ENCODE peak calls at places on chromosomes 3 and 15, in four cellular contexts. N is endothelial cell of umbilical vein, A is GM12878, O is IMR-90. G is an unnamed sample.

GRCh38 chr3:46660003-46660402 is 33.5 kb downstream of the ALS2CL start:
- DNase-seq in O (no peak), N (no peak), A (no peak), G (no peak)

GRCh38 chr3:30012941-30013543 is 593.4 kb upstream of the TGFBR2 start:
- DNase-seq in N (peak), O (peak), A (peak), G (peak)

GRCh38 chr3:194300392-194300758 is 50.8 kb downstream of the CPN2 start:
- DNase-seq in O (peak), A (no peak), N (no peak), G (no peak)

GRCh38 chr3:197445886-197446631 is 109.7 kb downstream of the BDH1 start:
- DNase-seq in N (no peak), A (no peak), O (no peak), G (no peak)

GRCh38 chr3:154040283-154040682 is 80.9 kb upstream of the ARHGEF26 start:
- DNase-seq in O (peak), N (peak), A (no peak), G (no peak)

GRCh38 chr15:70271422-70272088 is 173.8 kb upstream of the TLE3 start:
- DNase-seq in N (peak), A (no peak), O (peak), G (no peak)

GRCh38 chr3:151008699-151009098 is 36.2 kb upstream of the CLRN1 start:
- DNase-seq in N (peak), A (no peak), O (peak), G (no peak)

GRCh38 chr3:127792664-127793292 is 29.5 kb downstream of the MGLL start:
- DNase-seq in O (peak), A (no peak), N (peak), G (no peak)

GRCh38 chr3:37400945-37401344 is 226.6 kb upstream of the LRRFIP2 start:
- DNase-seq in N (peak), O (no peak), A (no peak), G (no peak)

GRCh38 chr3:101936419-101937331 is 87.4 kb downstream of the NFKBIZ start:
- DNase-seq in A (peak), N (peak), O (peak), G (no peak)

GRCh38 chr3:190531406-190531805 is 17.5 kb downstream of the IL1RAP start:
- DNase-seq in O (peak), N (no peak), A (no peak), G (no peak)

GRCh38 chr3:156174229-156174847 is 54.0 kb downstream of the KCNAB1 start:
- DNase-seq in O (peak), N (peak), A (no peak), G (no peak)

GRCh38 chr3:11953778-11954177 is 50.4 kb upstream of the SYN2 start:
- DNase-seq in A (no peak), O (no peak), N (no peak), G (no peak)

GRCh38 chr3:102378216-102378615 is 56.6 kb upstream of the ZPLD1 start:
- DNase-seq in N (no peak), A (no peak), O (no peak), G (no peak)

GRCh38 chr3:43435706-43436105 is 149.4 kb downstream of the SNRK start:
- DNase-seq in N (no peak), O (no peak), A (no peak), G (no peak)

GRCh38 chr3:79724206-79724605 is 43.6 kb downstream of the ROBO1 start:
- DNase-seq in A (no peak), N (no peak), O (no peak), G (no peak)

GRCh38 chr3:37139567-37140052 is 34.8 kb downstream of the LRRFIP2 start:
- DNase-seq in N (no peak), A (no peak), O (no peak), G (no peak)

GRCh38 chr3:99777210-99777549 is 40.5 kb upstream of the CMSS1 start:
- DNase-seq in A (no peak), O (no peak), N (no peak), G (no peak)

GRCh38 chr3:184800349-184800748 is 11.6 kb upstream of the VPS8 start:
- DNase-seq in A (no peak), O (no peak), N (no peak), G (no peak)

GRCh38 chr3:64049136-64049535 is 25.8 kb upstream of the PSMD6 start:
- DNase-seq in O (peak), A (no peak), N (peak), G (no peak)

GRCh38 chr3:127141921-127142730 is 50.8 kb upstream of the PRR23E start:
- DNase-seq in A (no peak), N (no peak), O (no peak), G (no peak)

GRCh38 chr15:51094606-51095569 is at the start of gene TNFAIP8L3:
- DNase-seq in O (no peak), A (no peak), N (peak), G (no peak)

GRCh38 chr3:11634081-11634635 is 9.6 kb downstream of the VGLL4 start:
- DNase-seq in A (no peak), O (no peak), N (peak), G (no peak)

GRCh38 chr3:99753268-99753975 is 64.2 kb upstream of the CMSS1 start:
- DNase-seq in N (peak), O (peak), A (peak), G (peak)

GRCh38 chr3:127738192-127738840 is 65.6 kb downstream of the ABTB1 start:
- DNase-seq in N (no peak), A (no peak), O (peak), G (no peak)

GRCh38 chr15:87155771-87156170 is 1076.1 kb downstream of the AGBL1 start:
- DNase-seq in A (no peak), N (no peak), O (no peak), G (no peak)

GRCh38 chr3:188380252-188380651 is 226.3 kb downstream of the LPP start:
- DNase-seq in N (no peak), O (no peak), A (no peak), G (no peak)

GRCh38 chr3:67437090-67437489 is 217.3 kb downstream of the SUCLG2 start:
- DNase-seq in N (no peak), A (no peak), O (peak), G (no peak)

DNA sequence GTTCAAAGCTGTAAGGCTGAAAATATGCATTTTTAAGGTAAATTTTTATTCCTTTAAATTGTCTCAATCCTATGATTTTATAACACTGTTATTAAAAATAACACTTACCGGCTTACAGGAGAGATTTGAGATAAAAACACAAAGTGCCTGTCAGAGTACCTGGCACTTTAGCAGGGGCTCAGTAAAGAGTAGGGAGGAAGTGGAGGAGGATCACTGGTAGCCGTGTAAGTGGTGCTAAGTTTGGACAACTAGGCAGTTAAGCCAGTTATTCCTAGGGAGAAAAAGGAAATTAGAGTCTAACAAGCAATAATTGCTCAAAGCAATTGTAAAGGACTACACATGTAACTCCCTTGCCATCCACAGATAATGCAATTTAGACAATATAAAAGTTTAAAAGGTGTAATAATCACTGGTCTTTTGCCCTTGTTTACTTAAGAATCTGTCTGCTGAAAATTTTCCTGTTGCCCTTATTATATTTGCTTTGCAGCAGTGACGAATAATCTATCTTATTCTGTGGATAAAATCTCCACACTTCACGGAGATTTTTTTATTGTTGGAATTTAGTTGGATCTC is 204.8 kb downstream of the CDIN1 start:
- DNase-seq in A (no peak), O (no peak), N (no peak), G (no peak)
- TF ChIP-seq FOS in A (no peak), O (no peak), N (no peak), G (no peak)

GRCh38 chr15:24879492-24879891 is 75.3 kb upstream of the SNRPN start:
- DNase-seq in A (no peak), N (no peak), O (no peak), G (no peak)

GRCh38 chr15:24880663-24881062 is 74.1 kb upstream of the SNRPN start:
- DNase-seq in N (no peak), O (no peak), A (no peak), G (no peak)

GRCh38 chr15:24877174-24877573 is 77.6 kb upstream of the SNRPN start:
- DNase-seq in N (no peak), O (peak), A (no peak), G (no peak)

DNA sequence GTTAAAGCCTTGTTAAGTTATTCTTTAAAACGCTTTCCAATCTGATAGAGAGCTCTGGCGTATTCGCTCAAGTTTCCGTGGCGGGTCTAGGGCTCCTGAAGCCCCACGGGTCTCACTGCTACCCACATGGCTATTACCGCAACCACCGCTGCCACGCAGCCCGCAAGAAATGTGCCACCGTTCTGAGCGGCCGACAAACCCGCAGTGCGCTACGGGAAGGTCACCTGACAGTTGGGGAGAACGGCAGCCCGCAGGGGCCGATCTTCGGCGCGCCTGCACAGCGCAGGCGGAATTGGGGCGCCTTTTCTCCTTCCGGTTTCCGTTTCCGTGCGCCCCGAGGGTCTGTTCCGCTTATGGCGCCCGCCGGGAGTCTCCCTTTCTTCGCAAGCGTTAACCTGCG is 76.6 kb upstream of the SNRPN start:
- DNase-seq in N (peak), A (no peak), O (peak), G (peak)
- TF ChIP-seq FOS in N (peak), A (no peak), O (no peak), G (no peak)

DNA sequence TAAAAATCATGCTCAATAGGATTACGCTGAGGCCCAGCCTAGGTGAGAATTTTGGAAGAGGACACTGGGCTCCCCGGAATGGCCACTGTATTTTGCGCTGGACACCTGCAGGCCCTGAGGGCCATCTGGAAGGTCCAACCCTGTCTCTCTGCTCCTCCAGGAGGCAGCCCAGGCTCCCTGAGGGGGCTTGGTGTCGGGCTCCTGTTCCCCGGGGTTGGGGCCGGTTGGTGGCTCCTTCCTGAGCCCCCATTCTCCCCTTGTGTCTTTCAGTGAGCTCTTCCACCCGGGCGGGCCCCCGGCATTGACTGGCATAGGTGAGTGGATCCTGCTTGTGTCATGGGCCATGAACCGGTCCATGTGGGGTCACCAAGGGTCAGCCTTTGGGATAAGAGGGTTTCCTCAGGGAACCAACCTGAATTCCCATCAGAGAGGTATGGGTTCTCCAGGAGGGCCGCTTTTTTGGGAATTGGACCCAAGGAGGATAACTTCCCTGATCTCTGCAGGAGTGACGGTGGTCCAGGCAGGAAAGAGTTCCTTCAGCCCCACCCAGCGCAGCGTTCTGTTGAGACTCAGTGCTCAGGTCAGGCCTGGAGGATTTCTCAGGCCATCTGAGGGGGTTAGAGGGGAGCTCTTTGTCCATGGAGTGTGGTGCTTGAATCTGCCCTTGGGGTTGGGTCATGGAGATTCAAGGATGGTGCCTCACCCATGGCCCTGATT is 187.8 kb downstream of the UBE3A start:
- DNase-seq in A (no peak), O (no peak), N (no peak), G (no peak)
- TF ChIP-seq FOS in A (no peak), O (no peak), N (no peak), G (no peak)

GRCh38 chr3:171939578-171939977 is 96.4 kb downstream of the TMEM212 start:
- DNase-seq in N (no peak), A (no peak), O (no peak), G (no peak)
- TF ChIP-seq FOS in N (no peak), A (no peak), O (no peak), G (no peak)